ENCODE peak calls at places on chromosomes 16 and 17, in eight cellular contexts. U is posterior cingulate gyrus; C is stimulated activated naive CD4-positive, alpha-beta T cell treated with Interleukin-2 at 50 U/mL for 16 hours; K is ovary; L is A172; H is neural crest cell; B is GM23338; F is Calu3. R is an unnamed sample.

GRCh38 chr17:79203016-79203415 is 128.4 kb downstream of the ENGASE start:
- DNase-seq in L (no peak), K (no peak), F (no peak), C (no peak), H (no peak), U (no peak), B (peak; percentile 53), R (peak; percentile 86)

GRCh38 chr16:53282975-53283946 is 151.0 kb upstream of the RBL2 start:
- DNase-seq in C (no peak), L (peak; percentile 50), U (no peak), H (no peak), B (peak; percentile 75), K (no peak), F (peak; percentile 33), R (peak; percentile 28)

GRCh38 chr17:2171725-2172446 is 117.0 kb downstream of the HIC1 start:
- DNase-seq in U (no peak), F (no peak), L (peak; percentile 85), K (peak; percentile 87), H (no peak), B (peak; percentile 13), C (no peak), R (no peak)

GRCh38 chr16:29107299-29107698 is 122.4 kb downstream of the LAT start:
- DNase-seq in B (peak; percentile 68), K (no peak), F (peak; percentile 69), C (no peak), U (no peak), H (no peak), L (no peak), R (peak; percentile 87)

GRCh38 chr17:46876353-46876887 is 25.0 kb downstream of the WNT9B start:
- DNase-seq in U (no peak), C (no peak), K (no peak), L (no peak), B (peak; percentile 78), F (peak; percentile 87), H (no peak), R (peak; percentile 88)

GRCh38 chr17:2855063-2855600 is 58.9 kb downstream of the RAP1GAP2 start:
- DNase-seq in C (no peak), U (no peak), B (peak; percentile 57), H (no peak), K (no peak), F (no peak), L (no peak), R (no peak)

GRCh38 chr17:32266389-32267269 is 997 bp downstream of the RHBDL3 start:
- DNase-seq in K (peak; percentile 55), L (no peak), C (peak; percentile 25), B (peak; percentile 81), H (peak; percentile 41), F (peak; percentile 8), U (no peak), R (peak; percentile 83)

GRCh38 chr17:57745242-57745641 is at the start of gene CCDC182:
- DNase-seq in K (no peak), H (no peak), C (no peak), U (no peak), F (no peak), L (no peak), B (no peak), R (no peak)

GRCh38 chr17:81599719-81600486 is 37.0 kb downstream of the NPLOC4 start:
- DNase-seq in B (peak; percentile 20), K (no peak), C (no peak), U (no peak), L (no peak), F (no peak), H (no peak), R (no peak)

GRCh38 chr16:55257971-55258613 is 65.9 kb upstream of the IRX6 start:
- DNase-seq in U (no peak), F (peak; percentile 53), K (peak; percentile 33), C (no peak), H (peak; percentile 70), L (peak; percentile 32), B (peak; percentile 86), R (peak; percentile 64)

GRCh38 chr17:27206447-27206846 is 87.5 kb upstream of the WSB1 start:
- DNase-seq in K (no peak), F (peak; percentile 27), H (no peak), C (no peak), L (peak; percentile 22), B (peak; percentile 45), U (no peak), R (no peak)